ENCODE peak calls at places on chromosomes 2 and 18, in four cellular contexts. V is neuronal stem cell, Y is H9, S is IMR-90. C is an unnamed sample.

GRCh38 chr18:62682396-62682795 is 32.9 kb upstream of the PHLPP1 start:
- DNase-seq in S (no peak), V (no peak), Y (no peak), C (no peak)

GRCh38 chr2:101188683-101189405 is 37.7 kb upstream of the TBC1D8 start:
- DNase-seq in V (peak), S (peak), Y (peak), C (peak)

GRCh38 chr2:206996556-206997065 is 57.3 kb downstream of the CPO start:
- DNase-seq in Y (no peak), S (no peak), V (no peak), C (peak)

GRCh38 chr2:158533009-158533408 is 76.3 kb downstream of the PKP4 start:
- DNase-seq in Y (peak), V (no peak), S (no peak), C (no peak)

GRCh38 chr18:10056506-10056905 is 142.7 kb downstream of the VAPA start:
- DNase-seq in Y (no peak), V (no peak), S (no peak), C (no peak)

GRCh38 chr2:24111407-24111861 is 11.7 kb downstream of the PFN4 start:
- DNase-seq in S (peak), V (no peak), Y (no peak), C (peak)

GRCh38 chr2:202032841-202033316 is 776 bp upstream of the FZD7 start:
- DNase-seq in V (peak), Y (peak), S (peak), C (peak)

GRCh38 chr2:24411488-24412146 is 51.3 kb upstream of the ITSN2 start:
- DNase-seq in S (no peak), V (peak), Y (no peak), C (no peak)

GRCh38 chr2:192010073-192010472 is 163.2 kb upstream of the CAVIN2 start:
- DNase-seq in Y (no peak), S (peak), V (no peak), C (peak)

GRCh38 chr2:75238670-75239330 is 39.5 kb upstream of the TACR1 start:
- DNase-seq in Y (no peak), V (no peak), S (peak), C (peak)

GRCh38 chr2:130198343-130198742 is at the start of gene TUBA3E:
- DNase-seq in Y (no peak), V (no peak), S (no peak), C (no peak)

GRCh38 chr18:73613706-73614340 is 533.8 kb downstream of the FBXO15 start:
- DNase-seq in V (no peak), Y (no peak), S (peak), C (no peak)

GRCh38 chr2:191679818-191680600 is 2.1 kb downstream of the NABP1 start:
- DNase-seq in Y (no peak), S (peak), V (no peak), C (peak)

GRCh38 chr2:181307203-181307991 is 149.8 kb upstream of the ITGA4 start:
- DNase-seq in V (no peak), Y (no peak), S (no peak), C (no peak)

GRCh38 chr2:46981662-46982351 is 66.2 kb upstream of the MCFD2 start:
- DNase-seq in Y (no peak), S (no peak), V (no peak), C (no peak)

GRCh38 chr2:200749631-200750322 is 61.9 kb upstream of the BZW1 start:
- DNase-seq in S (peak), V (no peak), Y (no peak), C (no peak)

GRCh38 chr2:137799599-137799998 is 164.7 kb upstream of the HNMT start:
- DNase-seq in V (no peak), S (no peak), Y (no peak), C (no peak)

DNA sequence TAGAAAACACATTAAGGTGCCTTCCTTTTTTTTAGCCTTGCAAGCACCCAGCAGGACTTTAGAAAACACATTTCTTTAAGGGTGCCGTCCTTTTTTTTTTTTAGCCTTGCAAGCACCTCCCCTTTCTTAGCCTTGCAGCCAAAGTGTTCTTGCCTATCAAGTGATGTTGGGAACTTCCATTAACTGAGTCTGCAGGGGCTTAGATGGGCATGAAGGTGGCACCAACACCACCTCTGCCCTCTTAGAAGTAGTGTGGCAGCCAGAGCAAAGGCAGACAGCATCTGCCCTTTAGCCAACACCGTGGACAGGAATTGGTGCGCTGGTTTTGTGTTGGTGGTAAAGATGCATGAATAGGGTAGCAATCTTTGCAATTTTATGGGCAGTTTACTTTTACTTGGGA is 211.6 kb upstream of the SP5 start:
- DNase-seq in V (no peak), S (no peak), Y (no peak), C (no peak)
- H2AFZ ChIP-seq in V (no peak), S (no peak), Y (no peak), C (peak)

GRCh38 chr18:33578371-33579146 is 540 bp downstream of the ASXL3 start:
- DNase-seq in Y (peak), V (peak), S (no peak), C (peak)
- H3K23ac ChIP-seq in Y (peak), V (no peak), S (peak), C (peak)

GRCh38 chr18:13797157-13797611 is 26.8 kb upstream of the MC5R start:
- DNase-seq in Y (no peak), V (no peak), S (no peak), C (no peak)
- H2AFZ ChIP-seq in Y (no peak), V (no peak), S (no peak), C (no peak)

GRCh38 chr2:170713280-170714155 is 1.6 kb upstream of the SP5 start:
- DNase-seq in V (no peak), Y (peak), S (no peak), C (no peak)
- H3K23ac ChIP-seq in V (peak), Y (no peak), S (no peak), C (peak)

GRCh38 chr2:121793816-121794215 is 38.4 kb downstream of the TSN start:
- DNase-seq in V (no peak), Y (no peak), S (no peak), C (no peak)

GRCh38 chr2:121791253-121791652 is 35.8 kb downstream of the TSN start:
- DNase-seq in Y (no peak), S (no peak), V (no peak), C (no peak)

GRCh38 chr2:121791801-121792221 is 36.4 kb downstream of the TSN start:
- DNase-seq in Y (no peak), V (no peak), S (no peak), C (no peak)

GRCh38 chr2:121796239-121796638 is 40.8 kb downstream of the TSN start:
- DNase-seq in S (no peak), V (no peak), Y (no peak), C (no peak)

DNA sequence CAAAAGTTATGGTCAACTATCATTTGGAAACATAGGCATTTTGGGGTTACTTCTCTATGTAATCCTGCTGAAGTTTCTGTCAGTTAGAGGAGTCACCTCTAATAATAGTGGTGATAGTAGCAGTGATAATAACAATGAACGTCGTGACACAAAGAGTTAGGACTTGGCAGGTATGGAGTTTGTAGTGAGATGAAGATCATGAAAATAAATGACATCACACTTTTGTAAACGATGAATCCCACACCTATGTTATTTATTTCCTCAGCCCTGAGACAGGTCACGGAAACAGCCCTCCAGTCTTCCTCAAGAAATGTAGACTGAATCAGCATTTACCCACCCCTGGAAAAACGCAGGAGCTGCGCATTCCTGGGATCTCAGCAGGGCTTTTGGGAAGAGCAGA is 38.8 kb downstream of the TSN start:
- DNase-seq in Y (no peak), V (no peak), S (no peak), C (no peak)
- H2AFZ ChIP-seq in Y (no peak), V (no peak), S (no peak), C (no peak)

DNA sequence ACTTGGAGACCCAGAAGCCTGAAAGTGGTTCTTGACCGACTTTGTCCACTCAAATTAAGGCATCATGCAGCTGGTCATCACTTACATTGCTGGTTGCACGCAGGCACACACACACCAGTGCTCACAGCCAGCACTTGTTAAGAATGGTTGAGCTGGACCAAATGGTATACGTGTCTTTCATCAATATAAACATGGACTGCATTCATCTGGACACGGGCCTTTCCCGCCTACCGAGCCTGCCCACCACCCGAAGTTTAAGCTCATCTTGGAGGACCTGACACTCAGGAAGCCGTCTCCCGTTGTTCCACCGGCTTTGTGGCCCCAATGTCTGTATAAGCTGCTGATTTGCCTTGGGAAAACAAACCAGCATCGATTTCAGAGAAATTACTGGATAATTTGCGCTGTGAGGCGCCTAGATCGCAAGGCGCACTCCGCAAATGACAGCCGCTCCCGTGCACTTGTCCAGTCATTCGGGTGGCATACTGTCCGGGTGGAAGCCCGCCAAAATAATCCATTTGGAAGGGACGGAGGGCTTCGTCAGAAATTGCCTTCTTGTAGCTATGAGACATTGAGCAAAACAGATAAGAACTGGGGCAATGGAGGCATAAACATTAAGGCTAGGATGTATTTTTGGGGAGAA is 40.1 kb upstream of the AKAIN1 start:
- DNase-seq in V (peak), S (peak), Y (no peak), C (peak)
- H3K23ac ChIP-seq in V (peak), S (peak), Y (no peak), C (peak)